ENCODE peak calls at places on chromosomes 7 and 10, in four cellular contexts. One of them, this sample, is unnamed.

GRCh38 chr10:112375721-112376577 is 2.0 kb downstream of the ACSL5 start:
- DNase-seq in WTC11: no peak
- DNase-seq in GM13977: peak; percentile 79
- DNase-seq in MCF 10A: peak; percentile 23
- DNase-seq in this sample: no peak

GRCh38 chr7:144835166-144835611 is 664 bp downstream of the TPK1 start:
- DNase-seq in WTC11: peak; percentile 20
- DNase-seq in GM13977: peak; percentile 50
- DNase-seq in MCF 10A: peak; percentile 53
- DNase-seq in this sample: peak; percentile 34

GRCh38 chr7:34747176-34747781 is 89.3 kb downstream of the NPSR1 start:
- DNase-seq in WTC11: no peak
- DNase-seq in GM13977: no peak
- DNase-seq in MCF 10A: no peak
- DNase-seq in this sample: no peak

GRCh38 chr7:133987582-133987981 is 139.6 kb upstream of the LRGUK start:
- DNase-seq in WTC11: no peak
- DNase-seq in GM13977: no peak
- DNase-seq in MCF 10A: no peak
- DNase-seq in this sample: no peak

GRCh38 chr10:110008518-110009339 is 945 bp downstream of the ADD3 start:
- DNase-seq in WTC11: no peak
- DNase-seq in GM13977: peak; percentile 31
- DNase-seq in MCF 10A: peak; percentile 66
- DNase-seq in this sample: peak; percentile 13

GRCh38 chr10:70918851-70919530 is 30.6 kb upstream of the PCBD1 start:
- DNase-seq in WTC11: no peak
- DNase-seq in GM13977: no peak
- DNase-seq in MCF 10A: no peak
- DNase-seq in this sample: no peak

GRCh38 chr7:71055504-71055903 is 76.4 kb upstream of the GALNT17 start:
- DNase-seq in WTC11: no peak
- DNase-seq in GM13977: no peak
- DNase-seq in MCF 10A: no peak
- DNase-seq in this sample: no peak

GRCh38 chr7:5337047-5337446 is 54.3 kb downstream of the SLC29A4 start:
- DNase-seq in WTC11: no peak
- DNase-seq in GM13977: no peak
- DNase-seq in MCF 10A: no peak
- DNase-seq in this sample: no peak

GRCh38 chr7:135389971-135390370 is 119.9 kb downstream of the CNOT4 start:
- DNase-seq in WTC11: no peak
- DNase-seq in GM13977: no peak
- DNase-seq in MCF 10A: no peak
- DNase-seq in this sample: no peak

GRCh38 chr7:51590746-51591145 is 274.1 kb upstream of the COBL start:
- DNase-seq in WTC11: peak; percentile 53
- DNase-seq in GM13977: no peak
- DNase-seq in MCF 10A: no peak
- DNase-seq in this sample: no peak

GRCh38 chr7:48904975-48905374 is 19.4 kb upstream of the CDC14C start:
- DNase-seq in WTC11: no peak
- DNase-seq in GM13977: no peak
- DNase-seq in MCF 10A: no peak
- DNase-seq in this sample: no peak

DNA sequence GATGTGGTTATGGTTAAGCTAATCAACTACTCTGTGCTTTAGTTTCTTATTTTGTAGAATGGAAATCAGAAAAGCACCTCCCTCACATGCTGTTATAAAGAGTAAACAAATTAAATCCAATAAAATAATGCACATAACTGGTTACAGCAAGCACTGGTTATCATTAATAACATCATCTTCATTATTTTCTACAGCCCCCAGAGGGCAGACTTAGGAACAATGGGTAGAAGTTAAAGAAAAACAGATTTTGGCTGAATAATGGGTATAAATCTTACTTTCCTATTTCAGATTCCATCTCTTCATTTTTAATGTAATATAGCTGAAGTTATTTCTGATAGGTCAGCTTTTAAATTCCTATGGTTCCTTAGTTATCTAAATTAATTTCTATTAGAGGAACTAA is 126.5 kb downstream of the DOCK4 start:
- DNase-seq in WTC11: no peak
- DNase-seq in GM13977: no peak
- DNase-seq in MCF 10A: no peak
- DNase-seq in this sample: no peak
- TF ChIP-seq CTCF in WTC11: no peak
- TF ChIP-seq CTCF in GM13977: peak; percentile 24
- TF ChIP-seq CTCF in MCF 10A: no peak
- TF ChIP-seq CTCF in this sample: no peak

GRCh38 chr10:6516277-6516676 is 63.8 kb downstream of the PRKCQ start:
- DNase-seq in WTC11: peak; percentile 32
- DNase-seq in GM13977: no peak
- DNase-seq in MCF 10A: no peak
- DNase-seq in this sample: no peak
- TF ChIP-seq CTCF in WTC11: no peak
- TF ChIP-seq CTCF in GM13977: no peak
- TF ChIP-seq CTCF in MCF 10A: no peak
- TF ChIP-seq CTCF in this sample: no peak

GRCh38 chr7:76302299-76303056 is at the start of gene HSPB1:
- DNase-seq in WTC11: peak; percentile 83
- DNase-seq in GM13977: peak; percentile 94
- DNase-seq in MCF 10A: peak; percentile 95
- DNase-seq in this sample: peak; percentile 76
- TF ChIP-seq CTCF in WTC11: no peak
- TF ChIP-seq CTCF in GM13977: no peak
- TF ChIP-seq CTCF in MCF 10A: no peak
- TF ChIP-seq CTCF in this sample: no peak

GRCh38 chr7:117993377-117994003 is 120.2 kb upstream of the CTTNBP2 start:
- DNase-seq in WTC11: peak; percentile 74
- DNase-seq in GM13977: peak; percentile 28
- DNase-seq in MCF 10A: peak; percentile 64
- DNase-seq in this sample: peak; percentile 54
- TF ChIP-seq CTCF in WTC11: peak; percentile 56
- TF ChIP-seq CTCF in GM13977: peak; percentile 61
- TF ChIP-seq CTCF in MCF 10A: peak; percentile 38
- TF ChIP-seq CTCF in this sample: peak; percentile 71

DNA sequence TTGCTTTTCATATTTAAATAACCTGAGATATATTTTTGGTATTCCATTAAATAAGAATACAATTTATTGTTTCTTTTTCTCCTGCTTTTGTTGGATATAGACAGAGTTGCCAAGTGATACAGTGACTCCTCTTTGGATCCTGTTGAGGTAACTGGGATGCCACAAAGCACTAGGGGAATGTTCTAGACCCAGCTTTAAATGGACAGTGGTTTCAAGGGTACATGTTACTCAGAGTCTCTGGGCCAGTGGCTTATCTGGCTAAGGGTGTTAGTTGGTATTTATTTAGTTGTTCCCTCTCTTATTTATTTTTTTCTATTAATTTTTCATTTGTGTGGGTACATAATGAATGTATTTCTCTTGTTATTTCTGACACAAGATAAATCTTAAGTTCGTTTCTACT is 9.1 kb downstream of the GBF1 start:
- DNase-seq in WTC11: no peak
- DNase-seq in GM13977: no peak
- DNase-seq in MCF 10A: no peak
- DNase-seq in this sample: no peak
- TF ChIP-seq CTCF in WTC11: no peak
- TF ChIP-seq CTCF in GM13977: no peak
- TF ChIP-seq CTCF in MCF 10A: no peak
- TF ChIP-seq CTCF in this sample: no peak

GRCh38 chr7:109844362-109844761 is 1246.6 kb upstream of the LRRN3 start:
- DNase-seq in WTC11: no peak
- DNase-seq in GM13977: no peak
- DNase-seq in MCF 10A: peak; percentile 33
- DNase-seq in this sample: no peak
- TF ChIP-seq CTCF in WTC11: no peak
- TF ChIP-seq CTCF in GM13977: peak; percentile 42
- TF ChIP-seq CTCF in MCF 10A: peak; percentile 61
- TF ChIP-seq CTCF in this sample: peak; percentile 42

DNA sequence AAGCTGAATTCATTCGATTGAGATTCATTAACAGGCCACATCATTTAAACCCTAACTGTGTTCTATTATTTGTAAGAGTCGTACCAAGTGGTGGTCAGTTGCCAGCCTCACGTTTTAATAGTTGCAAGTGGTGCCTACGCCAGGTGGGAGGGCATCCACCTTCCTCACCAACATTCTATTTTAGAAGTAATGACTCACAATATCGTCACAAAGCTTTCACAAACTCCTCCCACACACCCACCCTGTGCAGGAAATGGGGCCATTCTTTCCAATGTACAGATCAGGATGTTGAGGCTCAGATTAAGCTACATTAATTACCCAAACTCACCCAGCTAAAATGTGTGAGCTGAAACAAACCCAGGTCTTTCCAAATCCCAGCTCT is 77.3 kb upstream of the SAMD8 start:
- DNase-seq in WTC11: no peak
- DNase-seq in GM13977: no peak
- DNase-seq in MCF 10A: peak; percentile 6
- DNase-seq in this sample: no peak
- TF ChIP-seq CTCF in WTC11: no peak
- TF ChIP-seq CTCF in GM13977: no peak
- TF ChIP-seq CTCF in MCF 10A: no peak
- TF ChIP-seq CTCF in this sample: no peak

GRCh38 chr7:47890125-47890524 is 58.1 kb downstream of the PKD1L1 start:
- DNase-seq in WTC11: no peak
- DNase-seq in GM13977: no peak
- DNase-seq in MCF 10A: no peak
- DNase-seq in this sample: no peak

GRCh38 chr7:47890606-47891005 is 57.7 kb downstream of the PKD1L1 start:
- DNase-seq in WTC11: no peak
- DNase-seq in GM13977: no peak
- DNase-seq in MCF 10A: no peak
- DNase-seq in this sample: no peak

GRCh38 chr7:47893721-47894365 is 54.4 kb downstream of the PKD1L1 start:
- DNase-seq in WTC11: no peak
- DNase-seq in GM13977: no peak
- DNase-seq in MCF 10A: no peak
- DNase-seq in this sample: no peak

GRCh38 chr7:47895026-47895425 is 53.2 kb downstream of the PKD1L1 start:
- DNase-seq in WTC11: no peak
- DNase-seq in GM13977: no peak
- DNase-seq in MCF 10A: no peak
- DNase-seq in this sample: no peak

DNA sequence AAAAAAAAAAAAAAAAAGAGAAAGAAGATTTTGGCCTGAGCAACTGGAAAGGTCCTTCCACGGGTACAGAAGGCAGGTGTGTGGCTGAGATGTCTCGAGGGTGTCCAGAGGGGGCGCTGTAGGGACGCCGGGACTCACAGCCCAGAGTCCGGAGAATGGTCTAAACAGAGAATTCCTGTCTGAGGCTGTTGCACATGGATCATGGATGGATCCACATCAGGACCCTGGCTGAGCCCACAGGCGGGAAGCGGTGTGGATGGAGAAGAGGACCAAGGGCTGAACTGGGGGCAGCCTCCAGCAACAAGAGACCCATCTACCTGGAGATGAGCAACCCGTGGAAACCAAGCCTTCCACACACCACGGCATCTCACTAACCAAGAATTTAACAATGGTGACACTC is 55.0 kb downstream of the PKD1L1 start:
- DNase-seq in WTC11: peak; percentile 78
- DNase-seq in GM13977: no peak
- DNase-seq in MCF 10A: peak; percentile 31
- DNase-seq in this sample: peak; percentile 55
- TF ChIP-seq CTCF in WTC11: peak; percentile 75
- TF ChIP-seq CTCF in GM13977: peak; percentile 31
- TF ChIP-seq CTCF in MCF 10A: peak; percentile 11
- TF ChIP-seq CTCF in this sample: peak; percentile 54